ENCODE peak calls at places on chromosomes 13 and 19, in six cellular contexts. Q is activated CD8-positive, alpha-beta memory T cell treated with anti-CD3 and anti-CD28 coated beads for 1 hour; M is bronchial epithelial cell; J is midbrain; Z is HEK293T; N is central memory CD8-positive, alpha-beta T cell. C is an unnamed sample.

GRCh38 chr19:47419037-47419783 is at the start of gene MEIS3:
- DNase-seq in J (no peak), M (no peak), N (no peak), Q (no peak), Z (no peak), C (no peak)

GRCh38 chr13:110283661-110284516 is 23.1 kb downstream of the COL4A1 start:
- DNase-seq in J (no peak), M (no peak), N (no peak), Q (no peak), Z (no peak), C (no peak)

GRCh38 chr19:51016798-51017683 is 2.5 kb downstream of the KLK10 start:
- DNase-seq in Z (peak), J (peak), N (no peak), Q (peak), M (peak), C (no peak)

GRCh38 chr13:102779426-102780159 is 6.0 kb upstream of the TEX30 start:
- DNase-seq in J (no peak), N (no peak), M (no peak), Q (no peak), Z (no peak), C (no peak)

GRCh38 chr19:51339687-51340656 is 2.0 kb downstream of the VSIG10L start:
- DNase-seq in Q (peak), J (peak), N (peak), Z (peak), M (peak), C (peak)

GRCh38 chr19:11450570-11451326 is 15.3 kb downstream of the PRKCSH start:
- DNase-seq in J (no peak), Q (no peak), M (no peak), N (no peak), Z (no peak), C (no peak)

GRCh38 chr19:2629491-2630351 is 72.8 kb downstream of the GNG7 start:
- DNase-seq in M (no peak), Z (no peak), J (no peak), N (no peak), Q (no peak), C (peak)

GRCh38 chr19:39320948-39321831 is 527 bp upstream of the LRFN1 start:
- DNase-seq in J (no peak), Z (no peak), M (no peak), N (no peak), Q (peak), C (no peak)

GRCh38 chr13:80668452-80668851 is 327.5 kb upstream of the SPRY2 start:
- DNase-seq in J (no peak), Z (no peak), Q (no peak), N (no peak), M (no peak), C (no peak)

GRCh38 chr13:109361562-109361961 is 424.8 kb downstream of the IRS2 start:
- DNase-seq in Z (no peak), N (no peak), Q (no peak), M (no peak), J (peak), C (no peak)

GRCh38 chr13:34000955-34001354 is 183.0 kb downstream of the RFC3 start:
- DNase-seq in M (no peak), N (no peak), Q (no peak), Z (no peak), J (no peak), C (no peak)

GRCh38 chr13:81670048-81670447 is 1329.1 kb upstream of the SPRY2 start:
- DNase-seq in J (no peak), N (no peak), Z (no peak), Q (no peak), M (no peak), C (no peak)

GRCh38 chr19:23314505-23315241 is 64.5 kb upstream of the ZNF724 start:
- DNase-seq in Q (no peak), Z (no peak), M (no peak), J (no peak), N (no peak), C (no peak)

GRCh38 chr13:42593719-42594012 is 19.7 kb downstream of the TNFSF11 start:
- DNase-seq in Z (no peak), J (no peak), N (no peak), M (no peak), Q (no peak), C (no peak)

GRCh38 chr13:95002126-95002525 is 289.8 kb upstream of the SOX21 start:
- DNase-seq in Q (no peak), Z (no peak), N (no peak), M (no peak), J (no peak), C (no peak)

GRCh38 chr13:102291587-102292218 is 110.1 kb downstream of the FGF14 start:
- DNase-seq in Q (no peak), N (no peak), Z (no peak), J (no peak), M (no peak), C (no peak)